ENCODE peak calls at places on chromosomes 2 and 18, in ten cellular contexts. One of them, this sample, is unnamed.

GRCh38 chr2:109058215-109058614 is 69.2 kb upstream of the EDAR start:
- DNase-seq in astrocyte of the spinal cord: no peak
- DNase-seq in uterus: no peak
- DNase-seq in cardiac fibroblast: no peak
- DNase-seq in AG10803: no peak
- DNase-seq in osteoblast: no peak
- DNase-seq in transverse colon: no peak
- DNase-seq in choroid plexus epithelial cell: no peak
- DNase-seq in mesothelial cell of epicardium: no peak
- DNase-seq in bronchial epithelial cell: no peak
- DNase-seq in this sample: no peak

GRCh38 chr2:33108483-33109443 is 162.0 kb downstream of the LTBP1 start:
- DNase-seq in cardiac fibroblast: peak
- DNase-seq in transverse colon: no peak
- DNase-seq in AG10803: peak
- DNase-seq in choroid plexus epithelial cell: peak
- DNase-seq in mesothelial cell of epicardium: no peak
- DNase-seq in bronchial epithelial cell: peak
- DNase-seq in astrocyte of the spinal cord: peak
- DNase-seq in osteoblast: no peak
- DNase-seq in uterus: no peak
- DNase-seq in this sample: no peak

GRCh38 chr2:42974697-42975357 is 182.4 kb upstream of the HAAO start:
- DNase-seq in cardiac fibroblast: peak
- DNase-seq in choroid plexus epithelial cell: peak
- DNase-seq in osteoblast: peak
- DNase-seq in transverse colon: peak
- DNase-seq in mesothelial cell of epicardium: peak
- DNase-seq in bronchial epithelial cell: peak
- DNase-seq in AG10803: peak
- DNase-seq in uterus: peak
- DNase-seq in astrocyte of the spinal cord: peak
- DNase-seq in this sample: peak

GRCh38 chr2:200447139-200447855 is 62.6 kb downstream of the KCTD18 start:
- DNase-seq in bronchial epithelial cell: no peak
- DNase-seq in cardiac fibroblast: no peak
- DNase-seq in astrocyte of the spinal cord: no peak
- DNase-seq in osteoblast: no peak
- DNase-seq in mesothelial cell of epicardium: no peak
- DNase-seq in AG10803: peak
- DNase-seq in transverse colon: no peak
- DNase-seq in uterus: no peak
- DNase-seq in choroid plexus epithelial cell: peak
- DNase-seq in this sample: no peak

GRCh38 chr18:30186245-30186644 is 856.3 kb downstream of the DSC3 start:
- DNase-seq in AG10803: no peak
- DNase-seq in astrocyte of the spinal cord: no peak
- DNase-seq in uterus: no peak
- DNase-seq in choroid plexus epithelial cell: no peak
- DNase-seq in mesothelial cell of epicardium: no peak
- DNase-seq in bronchial epithelial cell: no peak
- DNase-seq in osteoblast: no peak
- DNase-seq in transverse colon: no peak
- DNase-seq in cardiac fibroblast: no peak
- DNase-seq in this sample: no peak

GRCh38 chr2:146481629-146482028 is 1363.2 kb upstream of the ACVR2A start:
- DNase-seq in astrocyte of the spinal cord: peak
- DNase-seq in cardiac fibroblast: peak
- DNase-seq in AG10803: peak
- DNase-seq in osteoblast: peak
- DNase-seq in transverse colon: no peak
- DNase-seq in uterus: no peak
- DNase-seq in choroid plexus epithelial cell: peak
- DNase-seq in mesothelial cell of epicardium: no peak
- DNase-seq in bronchial epithelial cell: peak
- DNase-seq in this sample: no peak

GRCh38 chr18:5447442-5447841 is 96.4 kb downstream of the EPB41L3 start:
- DNase-seq in transverse colon: no peak
- DNase-seq in AG10803: no peak
- DNase-seq in choroid plexus epithelial cell: no peak
- DNase-seq in bronchial epithelial cell: no peak
- DNase-seq in cardiac fibroblast: no peak
- DNase-seq in uterus: no peak
- DNase-seq in astrocyte of the spinal cord: no peak
- DNase-seq in mesothelial cell of epicardium: no peak
- DNase-seq in osteoblast: no peak
- DNase-seq in this sample: no peak

GRCh38 chr2:152396051-152396511 is 61.1 kb downstream of the FMNL2 start:
- DNase-seq in mesothelial cell of epicardium: no peak
- DNase-seq in astrocyte of the spinal cord: peak
- DNase-seq in uterus: no peak
- DNase-seq in cardiac fibroblast: no peak
- DNase-seq in osteoblast: peak
- DNase-seq in AG10803: peak
- DNase-seq in bronchial epithelial cell: no peak
- DNase-seq in choroid plexus epithelial cell: peak
- DNase-seq in transverse colon: no peak
- DNase-seq in this sample: no peak

GRCh38 chr18:8847900-8848299 is 142.5 kb downstream of the MTCL1 start:
- DNase-seq in uterus: no peak
- DNase-seq in bronchial epithelial cell: no peak
- DNase-seq in astrocyte of the spinal cord: no peak
- DNase-seq in AG10803: peak
- DNase-seq in choroid plexus epithelial cell: peak
- DNase-seq in mesothelial cell of epicardium: no peak
- DNase-seq in osteoblast: no peak
- DNase-seq in cardiac fibroblast: peak
- DNase-seq in transverse colon: no peak
- DNase-seq in this sample: no peak

GRCh38 chr2:9946818-9947217 is 4.7 kb upstream of the GRHL1 start:
- DNase-seq in mesothelial cell of epicardium: no peak
- DNase-seq in astrocyte of the spinal cord: no peak
- DNase-seq in uterus: no peak
- DNase-seq in choroid plexus epithelial cell: no peak
- DNase-seq in osteoblast: no peak
- DNase-seq in AG10803: no peak
- DNase-seq in cardiac fibroblast: no peak
- DNase-seq in bronchial epithelial cell: no peak
- DNase-seq in transverse colon: no peak
- DNase-seq in this sample: no peak

GRCh38 chr2:120935339-120936313 is 200.0 kb downstream of the GLI2 start:
- DNase-seq in cardiac fibroblast: peak
- DNase-seq in bronchial epithelial cell: no peak
- DNase-seq in osteoblast: peak
- DNase-seq in choroid plexus epithelial cell: peak
- DNase-seq in transverse colon: peak
- DNase-seq in astrocyte of the spinal cord: peak
- DNase-seq in AG10803: peak
- DNase-seq in uterus: peak
- DNase-seq in mesothelial cell of epicardium: peak
- DNase-seq in this sample: no peak

GRCh38 chr2:61478086-61478485 is 7.2 kb upstream of the USP34 start:
- DNase-seq in astrocyte of the spinal cord: no peak
- DNase-seq in cardiac fibroblast: no peak
- DNase-seq in transverse colon: no peak
- DNase-seq in osteoblast: no peak
- DNase-seq in mesothelial cell of epicardium: no peak
- DNase-seq in AG10803: no peak
- DNase-seq in bronchial epithelial cell: no peak
- DNase-seq in uterus: no peak
- DNase-seq in choroid plexus epithelial cell: no peak
- DNase-seq in this sample: no peak

GRCh38 chr18:21914739-21915319 is 174.2 kb downstream of the MIB1 start:
- DNase-seq in choroid plexus epithelial cell: peak
- DNase-seq in transverse colon: peak
- DNase-seq in AG10803: peak
- DNase-seq in osteoblast: no peak
- DNase-seq in astrocyte of the spinal cord: peak
- DNase-seq in bronchial epithelial cell: peak
- DNase-seq in cardiac fibroblast: peak
- DNase-seq in uterus: no peak
- DNase-seq in mesothelial cell of epicardium: no peak
- DNase-seq in this sample: no peak

DNA sequence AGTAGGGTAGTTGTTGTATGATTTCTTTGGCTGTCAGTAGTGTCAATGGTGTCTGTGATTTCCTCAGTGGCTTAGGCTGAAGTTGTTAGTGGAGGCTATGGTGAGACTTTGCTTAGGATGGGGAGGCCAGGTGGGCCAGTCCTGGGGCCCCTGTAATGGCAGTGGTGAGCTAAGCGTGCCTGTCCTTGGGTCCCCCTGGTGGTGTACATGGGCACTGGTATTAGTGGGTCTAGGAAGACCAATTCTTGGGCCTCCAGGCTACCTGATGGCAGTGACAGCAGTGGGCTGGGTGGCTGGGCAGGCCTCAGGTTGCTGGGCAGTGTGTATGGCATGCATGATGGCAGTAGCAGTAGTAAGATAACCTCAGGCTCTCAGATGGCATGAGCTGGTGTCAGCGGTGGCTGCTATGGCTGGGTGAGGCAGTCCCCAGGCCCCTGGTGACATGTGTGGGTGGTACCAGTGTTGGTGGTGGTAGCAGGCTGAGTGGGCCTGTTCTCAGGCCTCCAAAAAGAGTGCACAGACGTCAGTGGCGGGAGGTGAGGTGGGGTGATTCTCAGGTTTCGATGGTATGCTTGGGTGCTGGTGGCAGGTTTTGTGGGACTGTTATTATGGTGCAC is 103.2 kb downstream of the KLHL14 start:
- DNase-seq in cardiac fibroblast: no peak
- DNase-seq in choroid plexus epithelial cell: no peak
- DNase-seq in mesothelial cell of epicardium: no peak
- DNase-seq in AG10803: no peak
- DNase-seq in astrocyte of the spinal cord: no peak
- DNase-seq in bronchial epithelial cell: no peak
- DNase-seq in transverse colon: no peak
- DNase-seq in osteoblast: no peak
- DNase-seq in uterus: no peak
- DNase-seq in this sample: no peak
- TF ChIP-seq CTCF in cardiac fibroblast: no peak
- TF ChIP-seq CTCF in choroid plexus epithelial cell: peak
- TF ChIP-seq CTCF in mesothelial cell of epicardium: peak
- TF ChIP-seq CTCF in AG10803: no peak
- TF ChIP-seq CTCF in astrocyte of the spinal cord: peak
- TF ChIP-seq CTCF in bronchial epithelial cell: peak
- TF ChIP-seq CTCF in transverse colon: no peak
- TF ChIP-seq CTCF in osteoblast: no peak
- TF ChIP-seq CTCF in uterus: no peak
- TF ChIP-seq CTCF in this sample: peak

GRCh38 chr2:46891956-46892553 is 23.6 kb downstream of the MCFD2 start:
- DNase-seq in osteoblast: no peak
- DNase-seq in bronchial epithelial cell: no peak
- DNase-seq in mesothelial cell of epicardium: no peak
- DNase-seq in astrocyte of the spinal cord: no peak
- DNase-seq in transverse colon: no peak
- DNase-seq in choroid plexus epithelial cell: no peak
- DNase-seq in AG10803: no peak
- DNase-seq in cardiac fibroblast: no peak
- DNase-seq in uterus: no peak
- DNase-seq in this sample: no peak

GRCh38 chr2:46888421-46888952 is 27.1 kb downstream of the MCFD2 start:
- DNase-seq in AG10803: no peak
- DNase-seq in bronchial epithelial cell: no peak
- DNase-seq in astrocyte of the spinal cord: no peak
- DNase-seq in uterus: no peak
- DNase-seq in osteoblast: no peak
- DNase-seq in choroid plexus epithelial cell: no peak
- DNase-seq in mesothelial cell of epicardium: no peak
- DNase-seq in transverse colon: no peak
- DNase-seq in cardiac fibroblast: no peak
- DNase-seq in this sample: no peak

GRCh38 chr2:46899053-46899452 is 16.6 kb downstream of the MCFD2 start:
- DNase-seq in cardiac fibroblast: no peak
- DNase-seq in AG10803: no peak
- DNase-seq in transverse colon: no peak
- DNase-seq in choroid plexus epithelial cell: no peak
- DNase-seq in uterus: no peak
- DNase-seq in astrocyte of the spinal cord: no peak
- DNase-seq in mesothelial cell of epicardium: no peak
- DNase-seq in osteoblast: no peak
- DNase-seq in bronchial epithelial cell: no peak
- DNase-seq in this sample: no peak

DNA sequence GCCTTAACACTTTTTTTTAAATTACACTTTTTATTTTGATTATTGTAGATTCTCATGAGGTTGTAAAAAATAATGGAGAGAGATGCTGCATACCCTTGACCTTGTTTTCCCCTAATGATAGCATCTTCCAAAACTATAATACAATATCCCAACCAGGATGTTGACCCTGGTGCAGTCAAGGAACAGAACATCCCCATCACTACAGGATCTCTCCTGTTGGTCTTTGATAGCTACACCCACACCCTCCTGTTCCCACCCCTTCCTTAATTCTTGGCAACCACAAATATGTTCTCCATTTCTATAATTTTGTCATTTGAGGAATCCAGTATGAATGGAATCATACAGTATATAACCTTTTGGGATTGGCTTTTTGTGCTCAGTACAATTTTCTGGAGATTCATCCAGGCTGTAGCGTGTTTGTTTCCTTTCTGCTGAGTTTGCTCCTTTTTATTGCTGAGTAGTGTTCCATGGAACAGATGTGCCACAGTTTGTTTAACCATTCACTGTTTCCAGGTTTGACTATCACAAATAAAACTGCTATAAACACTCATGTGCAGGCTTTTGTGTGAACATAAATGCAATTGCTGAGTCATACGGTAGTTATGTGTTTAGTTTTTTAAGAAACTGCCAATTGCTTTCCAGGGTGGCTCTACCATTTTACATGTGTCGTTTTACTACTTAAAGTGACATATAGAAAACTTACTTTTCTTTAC is 22.2 kb downstream of the MCFD2 start:
- DNase-seq in AG10803: no peak
- DNase-seq in astrocyte of the spinal cord: no peak
- DNase-seq in cardiac fibroblast: no peak
- DNase-seq in transverse colon: no peak
- DNase-seq in uterus: no peak
- DNase-seq in choroid plexus epithelial cell: peak
- DNase-seq in bronchial epithelial cell: peak
- DNase-seq in mesothelial cell of epicardium: no peak
- DNase-seq in osteoblast: no peak
- DNase-seq in this sample: no peak
- TF ChIP-seq CTCF in AG10803: no peak
- TF ChIP-seq CTCF in astrocyte of the spinal cord: no peak
- TF ChIP-seq CTCF in cardiac fibroblast: no peak
- TF ChIP-seq CTCF in transverse colon: no peak
- TF ChIP-seq CTCF in uterus: no peak
- TF ChIP-seq CTCF in choroid plexus epithelial cell: no peak
- TF ChIP-seq CTCF in bronchial epithelial cell: no peak
- TF ChIP-seq CTCF in mesothelial cell of epicardium: no peak
- TF ChIP-seq CTCF in osteoblast: no peak
- TF ChIP-seq CTCF in this sample: no peak

GRCh38 chr18:62944454-62944853 is 229.1 kb downstream of the PHLPP1 start:
- DNase-seq in astrocyte of the spinal cord: no peak
- DNase-seq in bronchial epithelial cell: no peak
- DNase-seq in cardiac fibroblast: peak
- DNase-seq in choroid plexus epithelial cell: peak
- DNase-seq in mesothelial cell of epicardium: no peak
- DNase-seq in uterus: no peak
- DNase-seq in transverse colon: no peak
- DNase-seq in AG10803: no peak
- DNase-seq in osteoblast: no peak
- DNase-seq in this sample: no peak
- TF ChIP-seq CTCF in astrocyte of the spinal cord: peak
- TF ChIP-seq CTCF in bronchial epithelial cell: no peak
- TF ChIP-seq CTCF in cardiac fibroblast: no peak
- TF ChIP-seq CTCF in choroid plexus epithelial cell: peak
- TF ChIP-seq CTCF in mesothelial cell of epicardium: no peak
- TF ChIP-seq CTCF in uterus: peak
- TF ChIP-seq CTCF in transverse colon: no peak
- TF ChIP-seq CTCF in AG10803: no peak
- TF ChIP-seq CTCF in osteoblast: peak
- TF ChIP-seq CTCF in this sample: no peak

GRCh38 chr18:32804126-32804888 is 31.5 kb upstream of the KLHL14 start:
- DNase-seq in uterus: no peak
- DNase-seq in osteoblast: no peak
- DNase-seq in cardiac fibroblast: no peak
- DNase-seq in astrocyte of the spinal cord: no peak
- DNase-seq in AG10803: no peak
- DNase-seq in choroid plexus epithelial cell: no peak
- DNase-seq in bronchial epithelial cell: no peak
- DNase-seq in transverse colon: no peak
- DNase-seq in mesothelial cell of epicardium: no peak
- DNase-seq in this sample: no peak
- TF ChIP-seq CTCF in uterus: no peak
- TF ChIP-seq CTCF in osteoblast: no peak
- TF ChIP-seq CTCF in cardiac fibroblast: no peak
- TF ChIP-seq CTCF in astrocyte of the spinal cord: no peak
- TF ChIP-seq CTCF in AG10803: no peak
- TF ChIP-seq CTCF in choroid plexus epithelial cell: no peak
- TF ChIP-seq CTCF in bronchial epithelial cell: no peak
- TF ChIP-seq CTCF in transverse colon: no peak
- TF ChIP-seq CTCF in mesothelial cell of epicardium: no peak
- TF ChIP-seq CTCF in this sample: no peak